ENCODE peak calls at places on chromosomes 1 and 21, in nine cellular contexts. Z, S, K, N, U, J, Q, G and M are unnamed samples.

GRCh38 chr1:67743072-67743725 is 58.2 kb downstream of the GADD45A start:
- DNase-seq in Z (no peak), S (no peak), K (no peak), N (no peak), U (no peak), J (no peak), Q (no peak), G (no peak), M (no peak)

GRCh38 chr1:147292012-147292411 is 49.5 kb downstream of the CHD1L start:
- DNase-seq in Z (no peak), S (no peak), K (no peak), N (no peak), U (no peak), J (peak; percentile 67), Q (peak; percentile 10), G (no peak), M (no peak)

GRCh38 chr1:230002164-230002803 is 64.8 kb upstream of the GALNT2 start:
- DNase-seq in Z (no peak), S (no peak), K (no peak), N (no peak), U (no peak), J (no peak), Q (no peak), G (peak; percentile 67), M (no peak)

GRCh38 chr1:204453141-204453772 is 41.3 kb downstream of the PIK3C2B start:
- DNase-seq in Z (peak; percentile 48), S (peak; percentile 46), K (peak; percentile 9), N (peak; percentile 75), U (no peak), J (no peak), Q (no peak), G (no peak), M (peak; percentile 79)

GRCh38 chr1:229296541-229296941 is 25.6 kb downstream of the RAB4A start:
- DNase-seq in Z (no peak), S (no peak), K (peak; percentile 36), N (no peak), U (no peak), J (peak; percentile 54), Q (no peak), G (no peak), M (no peak)

GRCh38 chr1:2322593-2323295 is 68.6 kb downstream of the MORN1 start:
- DNase-seq in Z (no peak), S (no peak), K (no peak), N (no peak), U (no peak), J (no peak), Q (no peak), G (no peak), M (no peak)

GRCh38 chr1:156675715-156676311 is 1.4 kb downstream of the NES start:
- DNase-seq in Z (no peak), S (no peak), K (no peak), N (no peak), U (no peak), J (no peak), Q (no peak), G (no peak), M (no peak)

GRCh38 chr1:234827181-234827580 is 217.2 kb upstream of the IRF2BP2 start:
- DNase-seq in Z (no peak), S (no peak), K (no peak), N (no peak), U (no peak), J (no peak), Q (no peak), G (no peak), M (no peak)

GRCh38 chr1:172107261-172107820 is 266.0 kb downstream of the DNM3 start:
- DNase-seq in Z (no peak), S (no peak), K (no peak), N (no peak), U (no peak), J (no peak), Q (no peak), G (no peak), M (no peak)

GRCh38 chr1:12565966-12566352 is 52.1 kb downstream of the DHRS3 start:
- DNase-seq in Z (no peak), S (no peak), K (no peak), N (no peak), U (no peak), J (no peak), Q (no peak), G (no peak), M (no peak)

GRCh38 chr1:189429610-189430009 is 1048.1 kb downstream of the BRINP3 start:
- DNase-seq in Z (peak; percentile 76), S (no peak), K (peak; percentile 68), N (no peak), U (no peak), J (no peak), Q (no peak), G (no peak), M (no peak)

GRCh38 chr1:80384960-80385359 is 1378.4 kb upstream of the ADGRL4 start:
- DNase-seq in Z (no peak), S (no peak), K (no peak), N (no peak), U (no peak), J (no peak), Q (no peak), G (no peak), M (no peak)

GRCh38 chr1:113201560-113201959 is 128.6 kb downstream of the LRIG2 start:
- DNase-seq in Z (no peak), S (no peak), K (no peak), N (no peak), U (no peak), J (no peak), Q (no peak), G (no peak), M (no peak)

GRCh38 chr21:32475162-32475812 is 62.8 kb downstream of the EVA1C start:
- DNase-seq in Z (no peak), S (no peak), K (no peak), N (no peak), U (peak; percentile 23), J (no peak), Q (no peak), G (no peak), M (no peak)

GRCh38 chr1:201329801-201330200 is 46.5 kb downstream of the PKP1 start:
- DNase-seq in Z (no peak), S (no peak), K (no peak), N (no peak), U (no peak), J (no peak), Q (no peak), G (no peak), M (no peak)

GRCh38 chr1:51955797-51956527 is 34.5 kb downstream of the RAB3B start:
- DNase-seq in Z (peak; percentile 97), S (no peak), K (no peak), N (no peak), U (no peak), J (no peak), Q (no peak), G (no peak), M (peak; percentile 19)

GRCh38 chr1:177368255-177368654 is 197.5 kb downstream of the BRINP2 start:
- DNase-seq in Z (no peak), S (no peak), K (no peak), N (no peak), U (no peak), J (no peak), Q (no peak), G (no peak), M (no peak)

GRCh38 chr1:34166191-34167090 is 1.4 kb upstream of the CSMD2 start:
- DNase-seq in Z (no peak), S (no peak), K (no peak), N (no peak), U (peak; percentile 52), J (no peak), Q (peak; percentile 78), G (peak; percentile 72), M (no peak)

GRCh38 chr1:64486193-64486592 is 16.3 kb downstream of the CACHD1 start:
- DNase-seq in Z (no peak), S (no peak), K (no peak), N (no peak), U (no peak), J (no peak), Q (no peak), G (no peak), M (no peak)

GRCh38 chr1:21669033-21669286 is 197 bp downstream of the RAP1GAP start:
- DNase-seq in Z (no peak), S (no peak), K (no peak), N (no peak), U (no peak), J (no peak), Q (no peak), G (no peak), M (no peak)

GRCh38 chr1:21335750-21336168 is 45.5 kb upstream of the ECE1 start:
- DNase-seq in Z (peak; percentile 77), S (no peak), K (no peak), N (no peak), U (no peak), J (no peak), Q (no peak), G (peak; percentile 76), M (no peak)

GRCh38 chr1:43980255-43981134 is 1.5 kb downstream of the B4GALT2 start:
- DNase-seq in Z (no peak), S (no peak), K (no peak), N (no peak), U (no peak), J (no peak), Q (no peak), G (no peak), M (no peak)

GRCh38 chr1:67832737-67833594 is at the start of gene GNG12:
- DNase-seq in Z (peak; percentile 20), S (no peak), K (peak; percentile 38), N (no peak), U (peak; percentile 69), J (no peak), Q (peak; percentile 77), G (peak; percentile 82), M (peak; percentile 23)

GRCh38 chr1:62981434-62981833 is 197.5 kb downstream of the ATG4C start:
- DNase-seq in Z (no peak), S (no peak), K (no peak), N (no peak), U (no peak), J (no peak), Q (no peak), G (no peak), M (no peak)

GRCh38 chr1:117600325-117600916 is 5.4 kb upstream of the TENT5C start:
- DNase-seq in Z (no peak), S (no peak), K (no peak), N (no peak), U (no peak), J (no peak), Q (no peak), G (peak; percentile 3), M (no peak)